ENCODE peak calls at places on chromosome 19, in six cellular contexts. C is foreskin keratinocyte; Y is fibroblast of villous mesenchyme; H is fibroblast of mammary gland; T is amygdala; Q is stimulated activated CD4-positive, alpha-beta T cell treated with anti-CD3 and anti-CD28 coated beads, Interleukin-2, amount 100 ng/mL, for 48 hours. N is an unnamed sample.

GRCh38 chr19:2426661-2427322 is 594 bp downstream of the TIMM13 start:
- DNase-seq in H (peak), Y (peak), T (peak), C (peak), Q (peak), N (no peak)

GRCh38 chr19:16041571-16042386 is 34.5 kb upstream of the TPM4 start:
- DNase-seq in T (peak), Q (peak), C (peak), H (peak), Y (peak), N (peak)

GRCh38 chr19:6967962-6968361 is 53.3 kb downstream of the MBD3L2B start:
- DNase-seq in C (no peak), T (no peak), Q (no peak), Y (no peak), H (no peak), N (no peak)

GRCh38 chr19:36363845-36364244 is 15.2 kb downstream of the ZFP14 start:
- DNase-seq in Q (no peak), C (no peak), H (no peak), Y (no peak), T (no peak), N (no peak)

GRCh38 chr19:46787331-46788100 is 878 bp downstream of the SLC1A5 start:
- DNase-seq in T (no peak), H (peak), C (peak), Q (peak), Y (peak), N (no peak)

GRCh38 chr19:48510421-48511268 is 990 bp downstream of the LMTK3 start:
- DNase-seq in Y (peak), H (peak), C (no peak), T (peak), Q (peak), N (peak)

GRCh38 chr19:39296055-39296645 is at the start of gene IFNL1:
- DNase-seq in H (no peak), T (no peak), Q (no peak), Y (no peak), C (no peak), N (no peak)

GRCh38 chr19:30036154-30037129 is 94.4 kb downstream of the URI1 start:
- DNase-seq in Y (peak), C (peak), H (peak), T (no peak), Q (no peak), N (no peak)

GRCh38 chr19:49361438-49362047 is 673 bp downstream of the TEAD2 start:
- DNase-seq in T (peak), Q (no peak), H (peak), C (peak), Y (peak), N (no peak)

GRCh38 chr19:42199440-42200115 is 17.9 kb downstream of the DEDD2 start:
- DNase-seq in H (no peak), Q (peak), C (peak), T (no peak), Y (no peak), N (no peak)

GRCh38 chr19:13098291-13099072 is 4.2 kb downstream of the LYL1 start:
- DNase-seq in C (no peak), T (peak), H (peak), Y (peak), Q (no peak), N (no peak)

GRCh38 chr19:43265664-43266025 is 3.7 kb downstream of the PSG9 start:
- DNase-seq in Q (no peak), H (no peak), Y (no peak), C (no peak), T (no peak), N (no peak)

GRCh38 chr19:35975608-35976214 is 19.3 kb upstream of the SDHAF1 start:
- DNase-seq in Y (no peak), Q (no peak), C (no peak), H (peak), T (no peak), N (no peak)

GRCh38 chr19:16496613-16496983 is 404 bp downstream of the C19orf44 start:
- DNase-seq in T (peak), Q (no peak), H (peak), Y (peak), C (peak), N (no peak)

GRCh38 chr19:56153507-56153906 is 12.4 kb downstream of the ZNF444 start:
- DNase-seq in Y (no peak), C (no peak), T (no peak), H (no peak), Q (no peak), N (no peak)

GRCh38 chr19:41307954-41308449 is 2.0 kb upstream of the CCDC97 start:
- DNase-seq in H (no peak), T (no peak), C (no peak), Y (no peak), Q (no peak), N (no peak)

GRCh38 chr19:46202872-46203860 is 26.4 kb upstream of the IGFL1 start:
- DNase-seq in C (peak), Y (no peak), T (no peak), H (no peak), Q (no peak), N (peak)

GRCh38 chr19:29467824-29468401 is 57.9 kb upstream of the VSTM2B start:
- DNase-seq in Y (no peak), T (peak), C (peak), H (peak), Q (no peak), N (peak)